ENCODE peak calls at places on chromosomes 1 and 21, in seven cellular contexts. Z, O, F, J, Y, E and V are unnamed samples.

GRCh38 chr1:16900771-16901170 is 5.0 kb downstream of the RNU1-2 start:
- DNase-seq in O (peak; percentile 41), F (no peak), E (peak; percentile 47), Z (no peak), Y (peak; percentile 48), J (no peak), V (no peak)

GRCh38 chr1:228456252-228457016 is 30.7 kb upstream of the RNF187 start:
- DNase-seq in O (no peak), J (no peak), F (no peak), Y (no peak), E (no peak), Z (no peak), V (no peak)

GRCh38 chr1:50610563-50610962 is 187.3 kb upstream of the DMRTA2 start:
- DNase-seq in Y (peak; percentile 47), F (no peak), O (no peak), Z (no peak), J (no peak), E (no peak), V (peak; percentile 36)

GRCh38 chr1:65458730-65459396 is 38.4 kb downstream of the LEPR start:
- DNase-seq in E (peak; percentile 18), O (peak; percentile 20), F (no peak), J (no peak), Z (no peak), Y (peak; percentile 24), V (peak; percentile 44)

GRCh38 chr1:220761688-220762427 is 13.7 kb downstream of the MTARC2 start:
- DNase-seq in Y (no peak), Z (no peak), J (no peak), E (no peak), F (no peak), O (no peak), V (no peak)

GRCh38 chr1:54609301-54609921 is 13.9 kb downstream of the FAM151A start:
- DNase-seq in J (no peak), E (no peak), Z (no peak), Y (no peak), F (no peak), O (no peak), V (no peak)

GRCh38 chr1:206905295-206906164 is 8.3 kb downstream of the IL24 start:
- DNase-seq in F (peak; percentile 83), E (peak; percentile 100), J (no peak), Y (peak; percentile 97), O (peak; percentile 98), Z (no peak), V (no peak)

GRCh38 chr1:200035397-200035955 is 8.0 kb downstream of the NR5A2 start:
- DNase-seq in Z (no peak), F (no peak), E (no peak), Y (no peak), J (no peak), O (no peak), V (no peak)

GRCh38 chr1:230087034-230087721 is 20.1 kb downstream of the GALNT2 start:
- DNase-seq in E (no peak), O (no peak), J (no peak), Z (no peak), F (no peak), Y (peak; percentile 84), V (no peak)

GRCh38 chr1:164689672-164690655 is 131.0 kb downstream of the PBX1 start:
- DNase-seq in Y (no peak), F (no peak), E (no peak), O (no peak), J (no peak), Z (no peak), V (no peak)

GRCh38 chr1:20207546-20207945 is 21.2 kb upstream of the PLA2G2C start:
- DNase-seq in Z (no peak), F (peak; percentile 76), J (no peak), O (no peak), E (no peak), Y (peak; percentile 88), V (no peak)

GRCh38 chr1:187313115-187313514 is 484.4 kb downstream of the PLA2G4A start:
- DNase-seq in O (no peak), E (peak; percentile 23), F (no peak), Z (no peak), J (no peak), Y (no peak), V (peak; percentile 51)

GRCh38 chr1:89273324-89273778 is 691 bp upstream of the GBP5 start:
- DNase-seq in J (peak; percentile 15), Z (no peak), O (no peak), F (no peak), E (no peak), Y (no peak), V (no peak)

GRCh38 chr1:11515403-11516300 is 36.7 kb downstream of the DISP3 start:
- DNase-seq in F (no peak), E (no peak), J (no peak), O (no peak), Z (no peak), Y (no peak), V (no peak)

GRCh38 chr1:245448858-245449534 is 294.2 kb downstream of the KIF26B start:
- DNase-seq in F (no peak), O (no peak), J (no peak), Y (no peak), Z (no peak), E (no peak), V (peak; percentile 73)

GRCh38 chr1:33094971-33095604 is 14.1 kb downstream of the AZIN2 start:
- DNase-seq in O (peak; percentile 76), Z (no peak), F (peak; percentile 47), Y (peak; percentile 72), E (peak; percentile 83), J (no peak), V (peak; percentile 79)

GRCh38 chr21:39029086-39029772 is 154.0 kb downstream of the PSMG1 start:
- DNase-seq in J (no peak), Y (no peak), Z (no peak), O (peak; percentile 83), E (no peak), F (no peak), V (no peak)

GRCh38 chr1:32981003-32981909 is 16.6 kb upstream of the RNF19B start:
- DNase-seq in J (no peak), E (peak; percentile 95), F (peak; percentile 92), Z (peak; percentile 38), O (peak; percentile 85), Y (peak; percentile 97), V (peak; percentile 87)

GRCh38 chr1:236844499-236845271 is 49.6 kb downstream of the MTR start:
- DNase-seq in Z (no peak), O (peak; percentile 91), F (no peak), J (no peak), Y (no peak), E (peak; percentile 33), V (peak; percentile 10)

GRCh38 chr1:89688607-89689006 is 55.7 kb downstream of the LRRC8C start:
- DNase-seq in F (no peak), E (no peak), Y (no peak), Z (no peak), O (peak; percentile 4), J (no peak), V (peak; percentile 12)

GRCh38 chr1:55285849-55286248 is 70.7 kb upstream of the USP24 start:
- DNase-seq in J (no peak), F (no peak), O (no peak), Y (peak; percentile 86), Z (no peak), E (peak; percentile 45), V (peak; percentile 54)

GRCh38 chr1:55071477-55071876 is 32.1 kb downstream of the PCSK9 start:
- DNase-seq in F (no peak), Z (no peak), O (peak; percentile 70), Y (peak; percentile 53), J (no peak), E (peak; percentile 62), V (peak; percentile 83)

GRCh38 chr1:86788300-86789206 is 84.2 kb downstream of the SH3GLB1 start:
- DNase-seq in Z (no peak), F (peak; percentile 81), Y (peak; percentile 92), J (peak; percentile 46), E (peak; percentile 65), O (peak; percentile 89), V (peak; percentile 87)

GRCh38 chr1:11842154-11843041 is 5.2 kb downstream of the NPPA start:
- DNase-seq in O (peak; percentile 37), Y (no peak), J (no peak), Z (no peak), E (no peak), F (no peak), V (no peak)

GRCh38 chr1:226403522-226404034 is 4.3 kb downstream of the PARP1 start:
- DNase-seq in F (no peak), J (no peak), O (peak; percentile 40), E (peak; percentile 48), Y (peak; percentile 17), Z (no peak), V (peak; percentile 30)

GRCh38 chr1:40789675-40790430 is 6.3 kb downstream of the KCNQ4 start:
- DNase-seq in Y (no peak), O (no peak), F (no peak), J (no peak), E (no peak), Z (no peak), V (no peak)

GRCh38 chr1:42971848-42972291 is 13.2 kb upstream of the SLC2A1 start:
- DNase-seq in F (no peak), Z (no peak), E (peak; percentile 83), Y (no peak), J (no peak), O (peak; percentile 95), V (peak; percentile 87)

GRCh38 chr1:203083463-203083921 is 2.3 kb downstream of the MYOG start:
- DNase-seq in O (no peak), E (no peak), Z (no peak), J (no peak), F (no peak), Y (no peak), V (no peak)

GRCh38 chr1:182210417-182210816 is 148.9 kb upstream of the ZNF648 start:
- DNase-seq in O (no peak), J (no peak), Y (no peak), F (no peak), E (no peak), Z (no peak), V (no peak)

GRCh38 chr1:30242178-30242577 is 481.2 kb downstream of the MATN1 start:
- DNase-seq in Y (no peak), J (no peak), F (no peak), O (no peak), Z (no peak), E (no peak), V (no peak)

GRCh38 chr1:33338495-33339211 is 17.8 kb upstream of the A3GALT2 start:
- DNase-seq in Y (peak; percentile 61), E (peak; percentile 70), Z (no peak), F (no peak), J (peak; percentile 63), O (peak; percentile 88), V (no peak)

GRCh38 chr1:108722292-108722691 is 9.6 kb downstream of the FNDC7 start:
- DNase-seq in Z (no peak), E (no peak), F (no peak), O (peak; percentile 24), Y (no peak), J (no peak), V (no peak)